ENCODE peak calls at places on chromosomes 13 and 19, in ten cellular contexts. M is transverse colon, Z is ovary, S is tibial nerve, E is A549, V is suprapubic skin, N is sigmoid colon, I is stomach, Y is H1, L is upper lobe of left lung. T is an unnamed sample.

GRCh38 chr13:98202026-98202425 is 25.0 kb upstream of the RNF113B start:
- DNase-seq in M (peak), Z (no peak), S (no peak), E (no peak), V (no peak), N (no peak), I (peak), Y (no peak), L (no peak), T (no peak)

GRCh38 chr13:113557013-113557412 is 27.5 kb upstream of the TFDP1 start:
- DNase-seq in M (peak), Z (no peak), S (no peak), E (no peak), V (peak), N (no peak), I (peak), Y (no peak), L (no peak), T (peak)

GRCh38 chr13:113050856-113051431 is 54.6 kb upstream of the F7 start:
- DNase-seq in M (no peak), Z (no peak), S (no peak), E (no peak), V (no peak), N (no peak), I (no peak), Y (no peak), L (no peak), T (no peak)

GRCh38 chr13:50291611-50292010 is 276.4 kb downstream of the KCNRG start:
- DNase-seq in M (no peak), Z (no peak), S (no peak), E (no peak), V (no peak), N (no peak), I (no peak), Y (no peak), L (no peak), T (no peak)

GRCh38 chr19:43524922-43525835 is 1.8 kb downstream of the ETHE1 start:
- DNase-seq in M (peak), Z (peak), S (peak), E (peak), V (peak), N (peak), I (peak), Y (peak), L (peak), T (no peak)

GRCh38 chr19:51514866-51515481 is 13.4 kb upstream of the SIGLEC12 start:
- DNase-seq in M (no peak), Z (no peak), S (no peak), E (peak), V (no peak), N (no peak), I (no peak), Y (no peak), L (no peak), T (peak)

GRCh38 chr19:30671622-30672051 is 299.5 kb downstream of the ZNF536 start:
- DNase-seq in M (no peak), Z (no peak), S (peak), E (no peak), V (no peak), N (no peak), I (peak), Y (no peak), L (no peak), T (no peak)

GRCh38 chr13:112756967-112757758 is 67.3 kb downstream of the ATP11A start:
- DNase-seq in M (no peak), Z (no peak), S (no peak), E (no peak), V (no peak), N (no peak), I (no peak), Y (no peak), L (no peak), T (no peak)

GRCh38 chr13:86052141-86052540 is 252.9 kb upstream of the SLITRK6 start:
- DNase-seq in M (no peak), Z (no peak), S (no peak), E (no peak), V (no peak), N (no peak), I (no peak), Y (no peak), L (no peak), T (no peak)
- H3K27ac ChIP-seq in M (no peak), Z (no peak), S (no peak), E (no peak), V (no peak), N (no peak), I (no peak), Y (no peak), L (no peak), T (no peak)

GRCh38 chr13:48730971-48731658 is 77.4 kb downstream of the CYSLTR2 start:
- DNase-seq in M (no peak), Z (no peak), S (no peak), E (no peak), V (no peak), N (no peak), I (no peak), Y (no peak), L (no peak), T (no peak)

GRCh38 chr13:48733739-48734329 is 80.1 kb downstream of the CYSLTR2 start:
- DNase-seq in M (no peak), Z (no peak), S (no peak), E (no peak), V (no peak), N (no peak), I (no peak), Y (no peak), L (peak), T (no peak)

GRCh38 chr13:48728226-48728625 is 74.5 kb downstream of the CYSLTR2 start:
- DNase-seq in M (no peak), Z (no peak), S (no peak), E (no peak), V (no peak), N (no peak), I (no peak), Y (no peak), L (no peak), T (no peak)

GRCh38 chr13:48728876-48729275 is 75.1 kb downstream of the CYSLTR2 start:
- DNase-seq in M (no peak), Z (no peak), S (no peak), E (no peak), V (no peak), N (no peak), I (no peak), Y (no peak), L (no peak), T (no peak)

GRCh38 chr13:48731957-48732569 is 78.3 kb downstream of the CYSLTR2 start:
- DNase-seq in M (peak), Z (peak), S (no peak), E (peak), V (no peak), N (no peak), I (peak), Y (peak), L (peak), T (no peak)
- TF ChIP-seq POLR2A in M (no peak), Z (no peak), S (no peak), E (no peak), V (no peak), N (no peak), I (no peak), Y (no peak), L (no peak), T (no peak)

GRCh38 chr19:13835791-13836723 is 40.8 kb downstream of the ZSWIM4 start:
- DNase-seq in M (no peak), Z (no peak), S (no peak), E (peak), V (no peak), N (no peak), I (no peak), Y (no peak), L (peak), T (no peak)
- TF ChIP-seq EP300 in M (no peak), Z (no peak), S (no peak), E (no peak), V (no peak), N (no peak), I (no peak), Y (no peak), L (peak), T (no peak)

DNA sequence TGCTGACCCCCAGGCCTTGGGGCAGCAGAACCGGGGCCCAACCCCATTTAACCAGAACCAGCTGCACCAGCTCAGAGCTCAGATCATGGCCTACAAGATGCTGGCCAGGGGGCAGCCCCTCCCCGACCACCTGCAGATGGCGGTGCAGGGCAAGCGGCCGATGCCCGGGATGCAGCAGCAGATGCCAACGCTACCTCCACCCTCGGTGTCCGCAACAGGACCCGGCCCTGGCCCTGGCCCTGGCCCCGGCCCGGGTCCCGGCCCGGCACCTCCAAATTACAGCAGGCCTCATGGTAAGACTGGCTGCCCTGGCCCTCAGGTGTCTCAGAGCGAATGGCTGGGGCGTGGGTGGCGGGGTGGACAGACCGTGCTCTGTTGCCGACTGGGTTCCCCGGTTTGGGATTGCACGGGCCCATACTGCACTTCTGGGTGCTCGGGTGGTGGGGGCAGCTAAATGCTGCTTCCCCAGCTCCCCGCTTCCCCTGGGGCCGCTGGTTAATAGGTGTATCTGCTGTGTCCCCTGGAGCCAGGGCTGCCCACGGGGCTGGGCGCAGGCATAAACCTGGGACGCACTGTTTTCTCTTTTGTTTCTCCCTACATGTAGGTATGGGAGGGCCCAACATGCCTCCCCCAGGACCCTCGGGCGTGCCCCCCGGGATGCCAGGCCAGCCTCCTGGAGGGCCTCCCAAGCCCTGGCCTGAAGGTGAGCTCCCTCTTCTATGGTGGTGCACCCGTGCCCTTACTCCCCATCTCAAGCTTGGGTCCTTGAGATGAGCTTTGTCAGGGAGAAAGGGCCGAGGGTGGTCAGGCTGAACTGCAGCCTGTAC is 25.7 kb downstream of the SMARCA4 start:
- DNase-seq in M (no peak), Z (no peak), S (no peak), E (no peak), V (no peak), N (no peak), I (no peak), Y (no peak), L (no peak), T (no peak)
- H3K27ac ChIP-seq in M (no peak), Z (no peak), S (no peak), E (no peak), V (no peak), N (no peak), I (no peak), Y (no peak), L (no peak), T (no peak)

GRCh38 chr19:10193666-10194499 is 870 bp downstream of the DNMT1 start:
- DNase-seq in M (peak), Z (no peak), S (no peak), E (peak), V (peak), N (no peak), I (no peak), Y (peak), L (no peak), T (no peak)
- TF ChIP-seq POLR2A in M (no peak), Z (no peak), S (no peak), E (no peak), V (no peak), N (no peak), I (no peak), Y (no peak), L (no peak), T (no peak)

GRCh38 chr19:7862413-7862951 is 11.7 kb downstream of the PRR36 start:
- DNase-seq in M (peak), Z (peak), S (no peak), E (peak), V (no peak), N (no peak), I (peak), Y (peak), L (peak), T (no peak)
- TF ChIP-seq EP300 in M (no peak), Z (no peak), S (no peak), E (no peak), V (no peak), N (no peak), I (no peak), Y (no peak), L (no peak), T (no peak)

GRCh38 chr13:43057653-43058317 is 34.4 kb downstream of the DNAJC15 start:
- DNase-seq in M (no peak), Z (no peak), S (no peak), E (no peak), V (no peak), N (no peak), I (no peak), Y (no peak), L (no peak), T (no peak)

GRCh38 chr13:43058318-43058674 is 34.9 kb downstream of the DNAJC15 start:
- DNase-seq in M (peak), Z (no peak), S (no peak), E (peak), V (no peak), N (no peak), I (no peak), Y (no peak), L (no peak), T (no peak)

GRCh38 chr13:43054803-43055802 is 31.7 kb downstream of the DNAJC15 start:
- DNase-seq in M (no peak), Z (peak), S (no peak), E (peak), V (no peak), N (no peak), I (no peak), Y (no peak), L (no peak), T (no peak)

GRCh38 chr13:43061496-43062280 is 38.3 kb downstream of the DNAJC15 start:
- DNase-seq in M (no peak), Z (no peak), S (no peak), E (no peak), V (no peak), N (no peak), I (no peak), Y (no peak), L (no peak), T (no peak)

DNA sequence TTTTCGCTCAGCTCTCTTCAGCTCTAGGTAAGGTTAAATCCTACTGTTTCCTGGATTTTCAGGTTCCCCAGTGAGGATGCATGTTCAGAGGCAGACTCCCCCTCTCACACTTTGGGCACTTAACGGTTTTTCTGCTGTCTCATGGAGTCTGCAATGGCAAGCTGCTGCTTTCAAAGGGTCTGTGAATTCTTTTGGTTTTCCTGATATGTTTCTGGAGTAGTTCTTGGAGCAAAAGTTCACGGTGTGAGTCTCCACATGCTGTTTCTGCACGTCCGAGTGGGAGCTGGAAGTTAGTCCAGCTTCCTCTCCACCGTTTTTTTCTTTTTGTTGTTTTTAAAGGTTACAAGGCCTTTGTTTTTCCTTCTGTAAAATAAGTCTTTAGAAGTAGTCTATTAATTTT is 35.5 kb downstream of the DNAJC15 start:
- DNase-seq in M (no peak), Z (no peak), S (no peak), E (no peak), V (no peak), N (no peak), I (no peak), Y (no peak), L (no peak), T (no peak)
- H3K27ac ChIP-seq in M (peak), Z (no peak), S (no peak), E (peak), V (no peak), N (peak), I (no peak), Y (no peak), L (no peak), T (no peak)

GRCh38 chr19:1407662-1408299 is 395 bp downstream of the DAZAP1 start:
- DNase-seq in M (peak), Z (peak), S (no peak), E (no peak), V (no peak), N (peak), I (no peak), Y (no peak), L (no peak), T (no peak)
- TF ChIP-seq POLR2A in M (no peak), Z (peak), S (no peak), E (no peak), V (peak), N (no peak), I (no peak), Y (no peak), L (peak), T (no peak)

T was measured in esophagus muscularis mucosa.